ENCODE peak calls at places on chromosomes 13 and 19, in ten cellular contexts. E, O, C, W, L, F, Z, J, K and U are unnamed samples.

GRCh38 chr13:42219870-42220269 is 52.1 kb upstream of the AKAP11 start:
- DNase-seq in E (no peak), J (no peak), W (no peak), K (no peak), L (no peak), Z (no peak), C (no peak), O (no peak), F (no peak), U (no peak)

GRCh38 chr19:11422163-11423068 is 3.3 kb upstream of the RGL3 start:
- DNase-seq in L (peak; percentile 91), K (no peak), J (peak; percentile 34), C (no peak), Z (peak; percentile 32), E (no peak), F (no peak), O (peak; percentile 60), W (no peak), U (peak; percentile 59)

GRCh38 chr19:49614096-49614857 is 23.3 kb downstream of the PRR12 start:
- DNase-seq in W (no peak), O (peak; percentile 71), E (no peak), Z (no peak), J (no peak), K (no peak), F (no peak), C (no peak), L (no peak), U (no peak)

GRCh38 chr13:76286178-76286577 is 600.0 kb downstream of the KCTD12 start:
- DNase-seq in J (no peak), K (no peak), E (no peak), W (no peak), O (no peak), L (no peak), F (no peak), Z (no peak), C (no peak), U (no peak)

GRCh38 chr19:29878973-29879654 is 62.9 kb upstream of the URI1 start:
- DNase-seq in Z (no peak), E (no peak), F (no peak), J (no peak), O (peak; percentile 94), C (peak; percentile 68), L (no peak), K (peak; percentile 13), W (no peak), U (no peak)

GRCh38 chr13:74767031-74767430 is 632.8 kb upstream of the KLF12 start:
- DNase-seq in F (no peak), J (no peak), E (no peak), C (no peak), W (no peak), Z (no peak), K (no peak), L (no peak), O (no peak), U (no peak)

GRCh38 chr13:72648513-72649065 is 78.8 kb downstream of the MZT1 start:
- DNase-seq in K (peak; percentile 4), C (no peak), E (no peak), F (no peak), O (no peak), L (no peak), Z (no peak), W (no peak), J (no peak), U (no peak)

GRCh38 chr13:72805663-72806341 is 23.9 kb downstream of the PIBF1 start:
- DNase-seq in E (no peak), C (no peak), W (no peak), Z (no peak), F (no peak), J (no peak), L (no peak), O (no peak), K (no peak), U (no peak)